ENCODE peak calls at places on chromosomes 16 and 17, in eight cellular contexts. X, W, I, Z, J, O, Y and S are unnamed samples.

GRCh38 chr16:87416826-87417471 is 24.8 kb downstream of the MAP1LC3B start:
- DNase-seq in X (no peak), W (no peak), I (no peak), Z (peak), J (no peak), O (no peak), Y (no peak), S (no peak)

GRCh38 chr16:57071840-57072541 is 20.4 kb upstream of the CPNE2 start:
- DNase-seq in X (no peak), W (no peak), I (no peak), Z (no peak), J (no peak), O (no peak), Y (no peak), S (no peak)

GRCh38 chr16:87099001-87099740 is 218.0 kb downstream of the C16orf95 start:
- DNase-seq in X (no peak), W (no peak), I (no peak), Z (no peak), J (no peak), O (no peak), Y (no peak), S (no peak)

GRCh38 chr16:4529085-4530060 is 9.2 kb downstream of the CDIP1 start:
- DNase-seq in X (no peak), W (peak), I (no peak), Z (no peak), J (no peak), O (no peak), Y (no peak), S (peak)

GRCh38 chr16:81035975-81036750 is 521 bp downstream of the ATMIN start:
- DNase-seq in X (no peak), W (peak), I (no peak), Z (peak), J (peak), O (peak), Y (peak), S (peak)

GRCh38 chr17:4365628-4366311 is 705 bp downstream of the UBE2G1 start:
- DNase-seq in X (no peak), W (peak), I (no peak), Z (peak), J (peak), O (peak), Y (peak), S (no peak)

GRCh38 chr16:87733190-87733589 is 32.6 kb downstream of the KLHDC4 start:
- DNase-seq in X (no peak), W (no peak), I (no peak), Z (no peak), J (no peak), O (peak), Y (no peak), S (no peak)

GRCh38 chr16:54936979-54937672 is 6.5 kb downstream of the IRX5 start:
- DNase-seq in X (no peak), W (peak), I (no peak), Z (no peak), J (peak), O (no peak), Y (no peak), S (peak)

GRCh38 chr17:15123593-15124590 is 141.2 kb downstream of the PMP22 start:
- DNase-seq in X (no peak), W (no peak), I (no peak), Z (no peak), J (no peak), O (no peak), Y (no peak), S (no peak)

GRCh38 chr17:55462234-55462633 is 40.6 kb upstream of the MMD start:
- DNase-seq in X (no peak), W (no peak), I (no peak), Z (no peak), J (no peak), O (no peak), Y (no peak), S (no peak)

GRCh38 chr17:11797803-11798202 is 199.5 kb downstream of the ZNF18 start:
- DNase-seq in X (no peak), W (peak), I (no peak), Z (no peak), J (no peak), O (no peak), Y (no peak), S (no peak)

GRCh38 chr17:28416703-28417311 is 10.8 kb upstream of the SLC46A1 start:
- DNase-seq in X (peak), W (peak), I (no peak), Z (no peak), J (peak), O (peak), Y (peak), S (peak)

GRCh38 chr17:14616508-14616907 is 315.6 kb downstream of the HS3ST3B1 start:
- DNase-seq in X (no peak), W (no peak), I (no peak), Z (no peak), J (no peak), O (no peak), Y (no peak), S (no peak)

GRCh38 chr16:19994771-19995170 is 78.9 kb downstream of the GPR139 start:
- DNase-seq in X (no peak), W (no peak), I (no peak), Z (no peak), J (no peak), O (no peak), Y (no peak), S (no peak)

GRCh38 chr17:82892869-82893565 is 53.2 kb upstream of the ZNF750 start:
- DNase-seq in X (no peak), W (no peak), I (no peak), Z (peak), J (no peak), O (peak), Y (peak), S (no peak)

GRCh38 chr17:76679242-76679641 is 31.5 kb downstream of the MXRA7 start:
- DNase-seq in X (no peak), W (no peak), I (no peak), Z (no peak), J (no peak), O (no peak), Y (no peak), S (no peak)

GRCh38 chr16:67336646-67337045 is 10.0 kb downstream of the LRRC36 start:
- DNase-seq in X (no peak), W (no peak), I (no peak), Z (no peak), J (no peak), O (no peak), Y (no peak), S (no peak)

GRCh38 chr17:47686276-47686635 is 7.7 kb upstream of the TBKBP1 start:
- DNase-seq in X (no peak), W (no peak), I (no peak), Z (no peak), J (no peak), O (no peak), Y (no peak), S (no peak)

GRCh38 chr17:77657821-77658220 is 300.7 kb upstream of the TNRC6C start:
- DNase-seq in X (no peak), W (no peak), I (no peak), Z (no peak), J (no peak), O (no peak), Y (no peak), S (no peak)

GRCh38 chr17:45382982-45383381 is 49.7 kb downstream of the ARHGAP27 start:
- DNase-seq in X (no peak), W (no peak), I (no peak), Z (no peak), J (no peak), O (no peak), Y (no peak), S (no peak)

GRCh38 chr16:81127051-81127450 is 30.9 kb upstream of the GCSH start:
- DNase-seq in X (no peak), W (no peak), I (no peak), Z (no peak), J (no peak), O (no peak), Y (no peak), S (no peak)

GRCh38 chr17:39658346-39658745 is 6.8 kb upstream of the TCAP start:
- DNase-seq in X (no peak), W (no peak), I (no peak), Z (no peak), J (no peak), O (no peak), Y (no peak), S (no peak)